ENCODE peak calls at places on chromosomes 13 and 19, in six cellular contexts. D, E, O, Z, V and R are unnamed samples.

GRCh38 chr19:1512671-1513491 is at the start of gene ADAMTSL5:
- DNase-seq in E (no peak), O (peak), V (peak), D (peak), Z (peak), R (peak)

GRCh38 chr13:44128522-44128921 is 245.1 kb upstream of the SERP2 start:
- DNase-seq in Z (no peak), E (no peak), V (peak), O (no peak), D (no peak), R (no peak)

GRCh38 chr13:39326471-39326870 is 276.5 kb downstream of the LHFPL6 start:
- DNase-seq in E (no peak), V (no peak), D (no peak), Z (no peak), O (no peak), R (no peak)

GRCh38 chr13:112928958-112929777 is 39.8 kb upstream of the MCF2L start:
- DNase-seq in V (no peak), D (no peak), Z (no peak), O (no peak), E (no peak), R (no peak)

GRCh38 chr13:90867336-90867683 is 480.2 kb upstream of the MIR17HG start:
- DNase-seq in O (peak), D (no peak), Z (no peak), V (peak), E (peak), R (peak)

GRCh38 chr19:57515218-57515617 is 11.9 kb upstream of the ZNF549 start:
- DNase-seq in O (no peak), E (no peak), V (no peak), Z (no peak), D (no peak), R (no peak)

GRCh38 chr19:32104465-32105235 is 240.8 kb upstream of the ZNF507 start:
- DNase-seq in E (no peak), V (no peak), D (no peak), O (no peak), Z (no peak), R (peak)

GRCh38 chr13:30504081-30504480 is 38.3 kb upstream of the HMGB1 start:
- DNase-seq in Z (no peak), E (no peak), D (no peak), O (no peak), V (no peak), R (no peak)

GRCh38 chr19:15563325-15563794 is 51.7 kb upstream of the CYP4F8 start:
- DNase-seq in Z (no peak), E (peak), O (peak), V (peak), D (no peak), R (no peak)

GRCh38 chr13:110524484-110525254 is 36.9 kb downstream of the RAB20 start:
- DNase-seq in Z (no peak), O (no peak), D (no peak), E (peak), V (peak), R (no peak)

GRCh38 chr19:1250374-1251232 is 2.2 kb downstream of the MIDN start:
- DNase-seq in V (peak), Z (no peak), O (peak), E (peak), D (peak), R (peak)

GRCh38 chr13:99371956-99372355 is 64.8 kb upstream of the GPR183 start:
- DNase-seq in O (no peak), Z (no peak), D (peak), E (no peak), V (no peak), R (peak)

GRCh38 chr13:104571161-104571889 is 1505.1 kb upstream of the SLC10A2 start:
- DNase-seq in Z (no peak), D (no peak), E (no peak), O (peak), V (no peak), R (peak)

GRCh38 chr19:33676999-33677665 is 55.4 kb downstream of the CHST8 start:
- DNase-seq in Z (no peak), E (no peak), V (no peak), D (no peak), O (peak), R (peak)

GRCh38 chr13:43905435-43906031 is 25.8 kb downstream of the LACC1 start:
- DNase-seq in D (peak), Z (no peak), O (peak), V (no peak), E (no peak), R (no peak)

GRCh38 chr13:80265348-80265747 is 75.6 kb downstream of the SPRY2 start:
- DNase-seq in Z (no peak), E (no peak), O (no peak), D (no peak), V (no peak), R (no peak)

GRCh38 chr13:77715233-77715891 is 17.9 kb downstream of the SLAIN1 start:
- DNase-seq in V (no peak), Z (no peak), E (no peak), O (no peak), D (no peak), R (no peak)

GRCh38 chr19:38869836-38870607 is 8.1 kb downstream of the RINL start:
- DNase-seq in D (peak), V (peak), E (peak), O (peak), Z (peak), R (peak)

GRCh38 chr13:33218020-33218419 is 67.5 kb downstream of the STARD13 start:
- DNase-seq in O (no peak), V (no peak), Z (no peak), E (no peak), D (no peak), R (peak)

GRCh38 chr13:78540424-78540823 is 62.9 kb downstream of the POU4F1 start:
- DNase-seq in V (no peak), O (no peak), D (no peak), E (no peak), Z (no peak), R (no peak)

GRCh38 chr13:76795701-76796695 is 90.2 kb downstream of the KCTD12 start:
- DNase-seq in V (no peak), E (no peak), O (no peak), Z (no peak), D (no peak), R (no peak)

GRCh38 chr19:10114651-10115391 is 3.3 kb downstream of the P2RY11 start:
- DNase-seq in E (no peak), O (no peak), D (no peak), Z (no peak), V (no peak), R (no peak)

GRCh38 chr19:36773223-36773579 is 594 bp upstream of the ZNF850 start:
- DNase-seq in Z (no peak), E (no peak), V (no peak), D (no peak), O (no peak), R (no peak)

GRCh38 chr13:98484289-98485219 is 92.4 kb downstream of the STK24 start:
- DNase-seq in V (peak), Z (peak), D (peak), E (peak), O (no peak), R (peak)

GRCh38 chr19:56015756-56016155 is 29.2 kb downstream of the NLRP5 start:
- DNase-seq in E (no peak), O (no peak), Z (no peak), D (no peak), V (no peak), R (no peak)

GRCh38 chr13:46728777-46729176 is 68.2 kb downstream of the ESD start:
- DNase-seq in O (peak), D (no peak), E (no peak), V (no peak), Z (no peak), R (no peak)

GRCh38 chr19:47885067-47885463 is 1.1 kb downstream of the SULT2A1 start:
- DNase-seq in E (no peak), O (no peak), Z (no peak), V (no peak), D (no peak), R (no peak)

GRCh38 chr19:3544742-3545668 is 6.0 kb downstream of the TEKTIP1 start:
- DNase-seq in E (peak), D (peak), V (peak), O (peak), Z (peak), R (peak)

GRCh38 chr13:100314132-100314910 is 225.4 kb downstream of the PCCA start:
- DNase-seq in O (no peak), Z (no peak), D (no peak), E (no peak), V (no peak), R (no peak)

GRCh38 chr19:21463449-21464105 is 41.8 kb upstream of the ZNF429 start:
- DNase-seq in V (peak), Z (no peak), E (peak), O (peak), D (no peak), R (peak)

GRCh38 chr19:46635920-46636761 is at the start of gene GNG8:
- DNase-seq in D (no peak), Z (no peak), E (no peak), O (peak), V (no peak), R (no peak)

GRCh38 chr13:114196629-114197028 is 17.6 kb downstream of the CFAP97D2 start:
- DNase-seq in D (no peak), E (no peak), V (no peak), O (no peak), Z (no peak), R (no peak)

GRCh38 chr19:14567079-14567478 is 4.8 kb downstream of the NDUFB7 start:
- DNase-seq in O (no peak), D (no peak), V (no peak), Z (no peak), E (no peak), R (no peak)

GRCh38 chr13:45391926-45392325 is 26.2 kb downstream of the SLC25A30 start:
- DNase-seq in V (no peak), Z (no peak), E (no peak), O (no peak), D (no peak), R (no peak)

GRCh38 chr19:58229255-58229639 is 533 bp downstream of the ZNF544 start:
- DNase-seq in D (no peak), O (peak), V (no peak), E (no peak), Z (no peak), R (peak)

GRCh38 chr13:60379837-60380236 is 17.2 kb upstream of the TDRD3 start:
- DNase-seq in V (no peak), O (peak), E (no peak), Z (no peak), D (no peak), R (no peak)